ENCODE peak calls at places on chromosomes 6 and 20, in four cellular contexts. R is AG09309, K is body of pancreas, U is choroid plexus epithelial cell. V is an unnamed sample.

GRCh38 chr6:85116475-85116874 is 333.4 kb upstream of the NT5E start:
- DNase-seq in K (no peak), U (no peak), R (no peak), V (no peak)

GRCh38 chr6:160263214-160263939 is 4.8 kb upstream of the SLC22A2 start:
- DNase-seq in U (no peak), K (no peak), R (no peak), V (no peak)

GRCh38 chr20:944774-945410 is 28.8 kb upstream of the ANGPT4 start:
- DNase-seq in K (no peak), R (no peak), U (no peak), V (no peak)

GRCh38 chr6:1316482-1317220 is 4.8 kb downstream of the FOXQ1 start:
- DNase-seq in R (no peak), K (peak; percentile 17), U (no peak), V (no peak)

GRCh38 chr6:22189946-22190345 is 106.9 kb downstream of the PRL start:
- DNase-seq in K (no peak), U (no peak), R (no peak), V (no peak)

GRCh38 chr6:26249959-26250805 is 114.8 kb upstream of the BTN3A2 start:
- DNase-seq in U (peak; percentile 83), R (no peak), K (peak; percentile 39), V (peak; percentile 87)

GRCh38 chr6:3324262-3324942 is 65.7 kb downstream of the PSMG4 start:
- DNase-seq in R (peak; percentile 52), U (peak; percentile 93), K (no peak), V (peak; percentile 80)

GRCh38 chr6:26196846-26197683 is 109.8 kb downstream of the HFE start:
- DNase-seq in U (peak; percentile 97), R (peak; percentile 87), K (peak; percentile 82), V (peak; percentile 94)

GRCh38 chr6:166712554-166713228 is 85.6 kb upstream of the RPS6KA2 start:
- DNase-seq in K (no peak), U (no peak), R (no peak), V (no peak)

GRCh38 chr20:57652865-57653545 is 32.8 kb upstream of the ZBP1 start:
- DNase-seq in R (no peak), U (no peak), K (no peak), V (no peak)

GRCh38 chr6:41200901-41201783 is at the start of gene TREML2:
- DNase-seq in U (no peak), R (no peak), K (peak; percentile 10), V (no peak)

GRCh38 chr6:13357551-13358075 is 29.3 kb upstream of the TBC1D7 start:
- DNase-seq in K (no peak), U (peak; percentile 31), R (no peak), V (no peak)

GRCh38 chr6:705047-705446 is 12.1 kb upstream of the EXOC2 start:
- DNase-seq in U (no peak), R (no peak), K (no peak), V (no peak)

GRCh38 chr20:46283426-46283825 is 24.9 kb downstream of the CDH22 start:
- DNase-seq in U (no peak), R (no peak), K (no peak), V (peak; percentile 25)

GRCh38 chr6:51398064-51398740 is 579.5 kb downstream of the TFAP2B start:
- DNase-seq in U (no peak), K (no peak), R (no peak), V (peak; percentile 70)

GRCh38 chr6:169707772-169708171 is 5.8 kb downstream of the C6orf120 start:
- DNase-seq in K (no peak), U (no peak), R (no peak), V (no peak)

GRCh38 chr6:139344186-139344963 is 30.1 kb downstream of the CITED2 start:
- DNase-seq in K (no peak), U (no peak), R (no peak), V (peak; percentile 35)
- TF ChIP-seq CTCF in K (no peak), U (no peak), R (no peak), V (no peak)

GRCh38 chr20:2206957-2207769 is 88.6 kb upstream of the TGM3 start:
- DNase-seq in R (peak; percentile 5), K (peak; percentile 76), U (peak; percentile 54), V (peak; percentile 64)

GRCh38 chr20:2208897-2209296 is 86.9 kb upstream of the TGM3 start:
- DNase-seq in R (no peak), U (no peak), K (no peak), V (no peak)

GRCh38 chr20:2210646-2211556 is 84.9 kb upstream of the TGM3 start:
- DNase-seq in R (peak; percentile 49), K (peak; percentile 71), U (peak; percentile 38), V (peak; percentile 72)

GRCh38 chr20:2204021-2204420 is 91.8 kb upstream of the TGM3 start:
- DNase-seq in K (no peak), R (no peak), U (no peak), V (no peak)

DNA sequence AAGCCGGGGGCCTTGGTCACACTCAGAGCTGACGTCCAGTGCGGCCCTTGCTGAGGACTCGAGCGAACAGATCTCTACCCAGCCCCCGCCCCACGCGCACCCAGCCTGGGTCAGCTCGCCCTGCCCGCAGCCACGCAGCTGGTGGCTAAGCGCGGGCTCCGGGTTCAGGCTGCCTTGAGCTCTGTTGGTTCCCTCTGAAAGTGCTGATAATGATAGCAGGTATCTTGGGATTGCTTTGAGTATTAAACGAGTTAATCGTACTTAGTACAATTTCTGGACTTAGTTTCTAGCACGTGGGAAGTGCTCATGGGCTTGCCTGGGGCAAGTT is 88.1 kb upstream of the TGM3 start:
- DNase-seq in R (no peak), K (no peak), U (no peak), V (no peak)
- TF ChIP-seq CTCF in R (no peak), K (no peak), U (no peak), V (no peak)

DNA sequence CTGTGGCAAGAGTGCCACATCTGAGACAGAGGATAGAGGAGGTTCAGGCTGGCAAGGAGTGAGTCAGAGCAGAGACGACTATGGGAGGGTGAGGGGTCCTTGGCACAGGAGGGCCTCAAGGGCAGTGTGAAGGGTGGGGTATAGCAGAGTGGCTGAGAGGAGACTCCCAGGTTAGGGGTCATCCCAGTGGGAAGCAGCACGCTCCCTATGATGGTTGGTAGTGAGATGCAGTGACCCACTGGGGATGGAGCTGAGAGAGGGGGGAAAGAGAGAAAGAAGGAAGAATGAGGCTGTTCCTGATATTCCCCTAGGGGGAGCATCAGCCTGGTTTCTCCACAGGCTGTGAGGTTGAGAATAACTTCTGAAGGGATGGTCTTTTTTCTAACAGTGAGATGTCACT is 97.4 kb downstream of the INSM1 start:
- DNase-seq in K (no peak), R (no peak), U (peak; percentile 31), V (no peak)
- TF ChIP-seq CTCF in K (no peak), R (peak; percentile 51), U (peak; percentile 67), V (no peak)

GRCh38 chr6:96394727-96395126 is 126.9 kb upstream of the UFL1 start:
- DNase-seq in R (no peak), K (peak; percentile 4), U (no peak), V (peak; percentile 22)
- TF ChIP-seq CTCF in R (no peak), K (peak; percentile 27), U (no peak), V (no peak)

DNA sequence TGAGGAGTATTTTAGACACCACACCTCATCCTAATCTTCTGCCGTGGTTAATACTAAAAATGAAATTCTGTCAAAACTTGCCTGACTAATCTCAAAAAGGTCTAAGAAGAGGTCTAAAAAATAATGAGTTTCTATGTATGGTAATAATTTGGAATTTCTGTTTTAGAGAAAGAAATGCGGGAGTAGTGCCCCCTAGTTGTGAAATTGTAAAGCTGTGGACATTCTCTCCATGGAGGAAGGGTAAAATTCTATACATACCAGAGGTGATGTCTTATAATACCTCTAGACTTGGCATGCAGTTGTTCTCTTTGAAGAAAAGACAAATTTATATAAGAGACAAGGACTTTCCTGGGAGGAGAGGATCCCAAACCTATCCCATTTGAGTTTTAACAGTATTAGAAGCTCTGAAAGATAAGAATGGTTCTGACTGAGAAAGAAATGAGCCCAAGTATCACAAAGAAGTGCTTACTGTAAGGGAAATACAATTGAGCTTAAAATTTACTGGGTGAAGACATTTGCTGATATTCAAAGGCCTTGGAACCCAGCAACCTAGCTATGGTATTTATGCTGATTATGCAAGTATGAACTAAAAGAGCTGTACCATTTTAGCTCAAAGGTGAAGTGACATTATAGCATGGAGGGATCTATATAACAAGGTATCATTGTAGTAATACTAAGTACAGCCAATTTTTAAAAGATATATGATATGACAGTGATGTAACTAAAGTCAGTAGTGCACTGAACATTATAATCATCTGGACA is 5.1 kb upstream of the EPHA7 start:
- DNase-seq in K (no peak), U (peak; percentile 47), R (no peak), V (peak; percentile 35)
- TF ChIP-seq CTCF in K (peak; percentile 45), U (peak; percentile 62), R (peak; percentile 42), V (peak; percentile 45)

DNA sequence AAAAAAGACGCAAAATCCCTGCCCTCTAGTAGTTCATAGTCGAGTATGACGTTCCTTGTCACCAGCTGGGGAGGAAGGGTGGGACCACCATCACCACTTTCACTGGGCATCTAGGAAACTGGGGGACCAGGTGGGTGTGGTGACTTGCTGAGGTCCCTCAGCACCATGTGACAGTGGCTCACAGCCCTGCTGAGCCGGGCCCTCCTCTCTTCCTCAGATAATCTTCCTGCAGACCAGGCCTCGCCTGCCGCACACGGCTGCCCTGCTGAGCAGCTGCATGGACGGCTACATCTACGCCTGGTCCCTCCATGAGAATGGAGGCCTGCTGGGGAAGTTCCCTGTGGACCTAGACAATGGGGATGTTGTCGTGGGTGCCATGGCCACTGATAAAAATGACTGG is 71.5 kb downstream of the EFCAB8 start:
- DNase-seq in U (no peak), K (no peak), R (no peak), V (no peak)
- TF ChIP-seq CTCF in U (no peak), K (no peak), R (no peak), V (no peak)

GRCh38 chr6:44651604-44652003 is 264.1 kb downstream of the CDC5L start:
- DNase-seq in R (no peak), U (no peak), K (no peak), V (no peak)
- TF ChIP-seq CTCF in R (no peak), U (no peak), K (no peak), V (no peak)

GRCh38 chr6:114304304-114304887 is 38.4 kb downstream of the HS3ST5 start:
- DNase-seq in U (peak; percentile 50), K (no peak), R (peak; percentile 1), V (peak; percentile 27)
- TF ChIP-seq CTCF in U (peak; percentile 53), K (peak; percentile 37), R (peak; percentile 44), V (peak; percentile 25)

DNA sequence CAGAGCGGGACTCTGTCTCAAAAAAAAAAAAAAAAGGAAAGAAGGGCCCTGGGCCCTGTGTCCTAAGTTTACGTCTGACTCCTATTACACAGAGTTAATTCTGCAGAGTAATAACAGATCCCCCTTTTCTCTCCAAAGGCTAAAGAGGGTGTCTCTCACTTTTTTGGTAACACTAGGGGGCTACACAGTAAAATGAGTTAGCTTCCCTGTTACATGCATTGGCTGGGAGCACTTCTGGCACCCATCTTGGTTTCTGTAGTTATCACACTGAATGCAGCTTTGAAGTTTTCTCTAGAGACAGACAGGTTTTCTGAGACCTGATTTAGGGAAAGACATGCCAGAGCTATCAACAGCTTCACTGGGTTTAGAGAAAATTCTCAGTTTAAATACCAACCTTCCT is 29.2 kb downstream of the RNF8 start:
- DNase-seq in U (no peak), K (no peak), R (no peak), V (no peak)
- TF ChIP-seq CTCF in U (no peak), K (no peak), R (no peak), V (no peak)